ENCODE peak calls at places on chromosomes 16 and 17, in six cellular contexts. J is MM.1S, Q is psoas muscle, V is stomach, G is sigmoid colon, P is A549. B is an unnamed sample.

GRCh38 chr16:53752566-53752965 is 48.6 kb downstream of the FTO start:
- DNase-seq in P (no peak), G (no peak), V (no peak), Q (no peak), J (no peak), B (no peak)

GRCh38 chr17:82301300-82301915 is 16.0 kb downstream of the CD7 start:
- DNase-seq in P (no peak), V (no peak), Q (no peak), G (peak; percentile 59), J (no peak), B (no peak)

GRCh38 chr17:33369149-33369548 is 76.1 kb upstream of the ASIC2 start:
- DNase-seq in G (no peak), P (no peak), J (no peak), Q (no peak), V (no peak), B (no peak)

GRCh38 chr17:79435962-79436361 is 174.9 kb downstream of the RBFOX3 start:
- DNase-seq in G (no peak), Q (no peak), V (no peak), J (no peak), P (peak; percentile 41), B (no peak)

GRCh38 chr17:13085578-13085977 is 67.8 kb upstream of the ELAC2 start:
- DNase-seq in Q (no peak), V (no peak), J (no peak), G (no peak), P (no peak), B (no peak)

GRCh38 chr16:72596373-72596772 is 424.4 kb upstream of the PMFBP1 start:
- DNase-seq in J (no peak), V (no peak), G (no peak), Q (no peak), P (no peak), B (no peak)

GRCh38 chr16:396605-397004 is 394 bp upstream of the NME4 start:
- DNase-seq in V (no peak), Q (peak; percentile 67), G (peak; percentile 80), P (peak; percentile 74), J (peak; percentile 63), B (peak; percentile 85)

GRCh38 chr17:73782641-73783381 is 138.6 kb upstream of the SDK2 start:
- DNase-seq in J (no peak), V (no peak), P (no peak), G (no peak), Q (no peak), B (no peak)

GRCh38 chr16:28882476-28883180 is 4.3 kb downstream of the ATP2A1 start:
- DNase-seq in Q (peak; percentile 94), P (no peak), J (no peak), V (no peak), G (no peak), B (peak; percentile 52)

GRCh38 chr17:77644181-77644972 is 314.1 kb upstream of the TNRC6C start:
- DNase-seq in Q (no peak), G (no peak), P (no peak), J (no peak), V (no peak), B (no peak)

GRCh38 chr16:11806721-11807120 is 9.7 kb upstream of the ZC3H7A start:
- DNase-seq in Q (no peak), J (no peak), V (no peak), P (no peak), G (no peak), B (no peak)

GRCh38 chr17:27670791-27671590 is 40.0 kb downstream of the LGALS9 start:
- DNase-seq in J (no peak), P (no peak), G (no peak), Q (no peak), V (no peak), B (no peak)

GRCh38 chr16:74271879-74272278 is 24.7 kb upstream of the PSMD7 start:
- DNase-seq in G (no peak), V (no peak), Q (no peak), P (no peak), J (no peak), B (no peak)

GRCh38 chr16:27690604-27691003 is 140.7 kb downstream of the KATNIP start:
- DNase-seq in Q (no peak), G (no peak), V (no peak), P (peak; percentile 31), J (peak; percentile 24), B (peak; percentile 59)

GRCh38 chr16:49281843-49282642 is 405 bp upstream of the CBLN1 start:
- DNase-seq in J (peak; percentile 96), V (peak; percentile 77), P (peak; percentile 85), Q (peak; percentile 89), G (peak; percentile 88), B (peak; percentile 91)

GRCh38 chr17:57045868-57046671 is 39.0 kb upstream of the AKAP1 start:
- DNase-seq in V (peak; percentile 70), J (no peak), G (peak; percentile 67), P (no peak), Q (peak; percentile 67), B (peak; percentile 70)

GRCh38 chr17:77942111-77942988 is 16.2 kb upstream of the TNRC6C start:
- DNase-seq in V (no peak), G (no peak), Q (no peak), P (no peak), J (no peak), B (peak; percentile 79)

DNA sequence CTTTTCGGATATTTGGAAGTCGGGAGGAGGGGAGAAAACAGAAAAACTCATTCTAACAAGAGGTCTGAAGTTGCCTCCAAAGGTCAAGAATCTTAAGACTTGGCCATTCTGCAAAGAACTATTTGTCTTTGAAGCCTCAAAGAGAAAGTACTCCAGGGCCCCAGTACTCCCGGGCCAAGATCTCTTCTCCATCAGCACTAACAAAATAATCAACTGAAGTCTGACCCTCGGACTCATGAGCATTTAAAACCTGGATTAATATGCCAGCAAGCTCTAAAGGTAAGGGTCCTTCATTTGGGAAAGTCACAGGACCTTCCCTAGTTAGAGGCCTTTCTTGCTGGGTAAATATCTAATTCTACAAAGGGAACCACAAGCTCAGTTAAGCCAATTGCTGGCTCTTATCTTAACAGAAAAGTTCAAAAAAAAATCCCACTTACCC is 4.5 kb downstream of the AXIN2 start:
- DNase-seq in G (no peak), P (no peak), V (no peak), J (no peak), Q (no peak), B (no peak)
- H3K4me3 ChIP-seq in G (peak overlapping the region; percentile 16), P (no peak overlapping the region), V (no peak overlapping the region), J (no peak overlapping the region), Q (no peak overlapping the region), B (peak overlapping the region; percentile 100)

GRCh38 chr16:86581458-86581857 is 3.1 kb downstream of the FOXL1 start:
- DNase-seq in P (no peak), Q (no peak), V (no peak), J (no peak), G (no peak), B (no peak)
- H3K27ac ChIP-seq in P (no peak overlapping the region), Q (no peak overlapping the region), V (no peak overlapping the region), J (no peak overlapping the region), G (no peak overlapping the region), B (no peak overlapping the region)

GRCh38 chr17:54455251-54455868 is 445.3 kb upstream of the TOM1L1 start:
- DNase-seq in Q (no peak), V (no peak), P (peak; percentile 4), J (no peak), G (no peak), B (no peak)
- H3K9me3 ChIP-seq in Q (peaks cover 10% of the 10 kb centered on the region), V (no peaks in the 10 kb centered on the region), P (peaks cover 21% of the 10 kb centered on the region), J (no peaks in the 10 kb centered on the region), G (no peaks in the 10 kb centered on the region), B (no peaks in the 10 kb centered on the region)

GRCh38 chr17:44174427-44174826 is 3.9 kb downstream of the ASB16 start:
- DNase-seq in J (no peak), V (no peak), P (no peak), Q (no peak), G (no peak), B (no peak)

GRCh38 chr17:44176257-44176656 is 5.8 kb downstream of the ASB16 start:
- DNase-seq in P (no peak), Q (peak; percentile 10), J (no peak), G (no peak), V (no peak), B (no peak)

GRCh38 chr17:44170499-44171201 is at the start of gene ASB16:
- DNase-seq in P (no peak), G (no peak), J (peak; percentile 83), Q (peak; percentile 89), V (peak; percentile 56), B (peak; percentile 67)

GRCh38 chr17:44170135-44170498 is 387 bp upstream of the ASB16 start:
- DNase-seq in Q (no peak), P (no peak), G (no peak), J (no peak), V (no peak), B (no peak)

DNA sequence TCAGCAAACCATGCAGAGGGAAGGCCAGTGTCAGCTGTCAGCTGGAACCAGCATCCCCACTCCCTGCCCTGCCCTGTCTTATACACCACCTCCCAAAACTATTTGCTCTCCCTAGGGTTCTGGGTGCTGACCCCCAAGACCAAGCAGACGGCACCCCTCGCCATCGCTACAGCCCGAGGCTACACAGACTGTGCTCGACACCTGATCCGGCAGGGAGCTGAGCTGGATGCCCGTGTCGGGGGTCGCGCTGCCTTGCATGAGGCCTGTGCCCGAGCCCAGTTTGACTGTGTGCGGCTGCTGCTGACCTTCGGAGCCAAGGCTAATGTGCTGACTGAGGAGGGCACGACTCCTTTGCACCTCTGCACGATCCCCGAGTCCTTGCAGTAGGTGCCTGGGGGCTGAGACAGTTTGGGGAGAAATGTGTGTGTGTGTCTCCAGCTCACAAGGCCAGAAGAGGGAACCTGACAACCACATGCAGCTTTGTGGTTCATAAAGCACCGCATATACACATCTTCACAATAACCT is 1.5 kb downstream of the ASB16 start:
- DNase-seq in J (no peak), Q (peak; percentile 51), G (no peak), P (no peak), V (no peak), B (peak; percentile 59)
- H3K4me3 ChIP-seq in J (no peak overlapping the region), Q (peak overlapping the region; percentile 77), G (no peak overlapping the region), P (no peak overlapping the region), V (no peak overlapping the region), B (no peak overlapping the region)

GRCh38 chr17:4206945-4207344 is 56.8 kb downstream of the ANKFY1 start:
- DNase-seq in J (peak; percentile 51), G (no peak), V (no peak), Q (no peak), P (no peak), B (no peak)

GRCh38 chr17:4204190-4204589 is 59.6 kb downstream of the ANKFY1 start:
- DNase-seq in V (no peak), P (no peak), G (no peak), J (no peak), Q (no peak), B (no peak)

GRCh38 chr17:4205917-4206316 is 57.9 kb downstream of the ANKFY1 start:
- DNase-seq in G (no peak), P (no peak), V (no peak), J (no peak), Q (no peak), B (no peak)

GRCh38 chr17:4201231-4201630 is 58.2 kb downstream of the CYB5D2 start:
- DNase-seq in Q (no peak), P (no peak), G (no peak), V (no peak), J (no peak), B (no peak)

GRCh38 chr17:4204676-4205075 is 59.1 kb downstream of the ANKFY1 start:
- DNase-seq in J (no peak), V (no peak), Q (peak; percentile 57), G (peak; percentile 94), P (no peak), B (peak; percentile 32)
- H3K27ac ChIP-seq in J (no peak overlapping the region), V (peak overlapping the region; percentile 64), Q (peak overlapping the region; percentile 69), G (peak overlapping the region; percentile 89), P (no peak overlapping the region), B (no peak overlapping the region)

GRCh38 chr16:20507280-20507679 is 56.0 kb downstream of the ACSM2A start:
- DNase-seq in V (no peak), P (no peak), J (no peak), Q (no peak), G (no peak), B (no peak)
- H3K9me3 ChIP-seq in V (no peaks in the 10 kb centered on the region), P (peaks cover 4% of the 10 kb centered on the region), J (no peaks in the 10 kb centered on the region), Q (peaks cover 10% of the 10 kb centered on the region), G (no peaks in the 10 kb centered on the region), B (no peaks in the 10 kb centered on the region)

GRCh38 chr17:40068584-40068916 is 5.8 kb downstream of the THRA start:
- DNase-seq in J (peak; percentile 10), V (no peak), P (no peak), G (no peak), Q (no peak), B (no peak)
- H3K4me3 ChIP-seq in J (peak overlapping the region; percentile 51), V (peak overlapping the region; percentile 20), P (peak overlapping the region; percentile 29), G (peak overlapping the region; percentile 23), Q (peak overlapping the region; percentile 63), B (peak overlapping the region; percentile 13)